ENCODE peak calls at places on chromosomes 6 and 20, in five cellular contexts. One of them, this sample, is unnamed. For H3K36me3, the result is how much of the 10 kb centered on the place peaks cover.

GRCh38 chr6:134211297-134211696 is 106.6 kb downstream of the SGK1 start:
- DNase-seq in ovary: no peak
- DNase-seq in uterus: no peak
- DNase-seq in transverse colon: no peak
- DNase-seq in sigmoid colon: no peak
- DNase-seq in this sample: no peak

GRCh38 chr6:41894366-41895299 is 542 bp downstream of the USP49 start:
- DNase-seq in transverse colon: peak
- DNase-seq in ovary: no peak
- DNase-seq in uterus: no peak
- DNase-seq in sigmoid colon: no peak
- DNase-seq in this sample: no peak

GRCh38 chr6:40721252-40721936 is 134.2 kb upstream of the LRFN2 start:
- DNase-seq in transverse colon: no peak
- DNase-seq in uterus: no peak
- DNase-seq in ovary: no peak
- DNase-seq in sigmoid colon: no peak
- DNase-seq in this sample: no peak

GRCh38 chr6:62998022-62998421 is 213.2 kb upstream of the FKBP1C start:
- DNase-seq in uterus: no peak
- DNase-seq in ovary: no peak
- DNase-seq in sigmoid colon: no peak
- DNase-seq in transverse colon: no peak
- DNase-seq in this sample: no peak

GRCh38 chr20:36214684-36215256 is 21.5 kb upstream of the AAR2 start:
- DNase-seq in uterus: no peak
- DNase-seq in ovary: no peak
- DNase-seq in sigmoid colon: no peak
- DNase-seq in transverse colon: no peak
- DNase-seq in this sample: no peak

GRCh38 chr6:28794175-28795002 is 129.4 kb downstream of the TRIM27 start:
- DNase-seq in sigmoid colon: no peak
- DNase-seq in uterus: no peak
- DNase-seq in ovary: no peak
- DNase-seq in transverse colon: no peak
- DNase-seq in this sample: no peak

GRCh38 chr20:17610566-17611289 is 40.9 kb downstream of the DSTN start:
- DNase-seq in transverse colon: peak
- DNase-seq in sigmoid colon: no peak
- DNase-seq in ovary: no peak
- DNase-seq in uterus: no peak
- DNase-seq in this sample: no peak

GRCh38 chr20:9476174-9476573 is 38.2 kb upstream of the LAMP5 start:
- DNase-seq in ovary: no peak
- DNase-seq in transverse colon: no peak
- DNase-seq in sigmoid colon: no peak
- DNase-seq in uterus: no peak
- DNase-seq in this sample: no peak

GRCh38 chr6:78831492-78831891 is 35.9 kb upstream of the IRAK1BP1 start:
- DNase-seq in transverse colon: no peak
- DNase-seq in ovary: no peak
- DNase-seq in uterus: no peak
- DNase-seq in sigmoid colon: no peak
- DNase-seq in this sample: no peak

GRCh38 chr6:156686429-156686939 is 90.7 kb upstream of the ARID1B start:
- DNase-seq in sigmoid colon: peak
- DNase-seq in ovary: no peak
- DNase-seq in transverse colon: peak
- DNase-seq in uterus: no peak
- DNase-seq in this sample: no peak

GRCh38 chr6:149642829-149643580 is 5.5 kb downstream of the KATNA1 start:
- DNase-seq in uterus: no peak
- DNase-seq in sigmoid colon: no peak
- DNase-seq in transverse colon: no peak
- DNase-seq in ovary: no peak
- DNase-seq in this sample: no peak

GRCh38 chr6:3229566-3230274 is 2.3 kb upstream of the TUBB2B start:
- DNase-seq in sigmoid colon: no peak
- DNase-seq in uterus: no peak
- DNase-seq in ovary: no peak
- DNase-seq in transverse colon: no peak
- DNase-seq in this sample: no peak

GRCh38 chr6:82783587-82784253 is 281.9 kb downstream of the UBE3D start:
- DNase-seq in ovary: no peak
- DNase-seq in sigmoid colon: no peak
- DNase-seq in uterus: no peak
- DNase-seq in transverse colon: no peak
- DNase-seq in this sample: no peak

GRCh38 chr20:45629496-45630100 is at the start of gene WFDC10A:
- DNase-seq in ovary: no peak
- DNase-seq in uterus: no peak
- DNase-seq in sigmoid colon: no peak
- DNase-seq in transverse colon: peak
- DNase-seq in this sample: peak

GRCh38 chr6:29720863-29721262 is 2.4 kb upstream of the HLA-F start:
- DNase-seq in sigmoid colon: no peak
- DNase-seq in transverse colon: no peak
- DNase-seq in ovary: no peak
- DNase-seq in uterus: no peak
- DNase-seq in this sample: no peak

GRCh38 chr6:91087864-91088263 is 501.0 kb upstream of the MAP3K7 start:
- DNase-seq in ovary: no peak
- DNase-seq in transverse colon: no peak
- DNase-seq in uterus: no peak
- DNase-seq in sigmoid colon: no peak
- DNase-seq in this sample: no peak

GRCh38 chr6:38943964-38944363 is 104.6 kb upstream of the GLP1R start:
- DNase-seq in sigmoid colon: no peak
- DNase-seq in uterus: no peak
- DNase-seq in ovary: no peak
- DNase-seq in transverse colon: no peak
- DNase-seq in this sample: no peak

GRCh38 chr6:139829557-139829956 is 455.1 kb upstream of the CITED2 start:
- DNase-seq in sigmoid colon: no peak
- DNase-seq in uterus: no peak
- DNase-seq in transverse colon: no peak
- DNase-seq in ovary: peak
- DNase-seq in this sample: no peak

GRCh38 chr6:149108398-149109100 is 209.0 kb upstream of the TAB2 start:
- DNase-seq in sigmoid colon: no peak
- DNase-seq in uterus: no peak
- DNase-seq in transverse colon: no peak
- DNase-seq in ovary: no peak
- DNase-seq in this sample: no peak

GRCh38 chr6:169162249-169162967 is 91.2 kb downstream of the THBS2 start:
- DNase-seq in uterus: no peak
- DNase-seq in transverse colon: no peak
- DNase-seq in sigmoid colon: no peak
- DNase-seq in ovary: peak
- DNase-seq in this sample: no peak

GRCh38 chr6:97215157-97215769 is 67.8 kb downstream of the MMS22L start:
- DNase-seq in uterus: no peak
- DNase-seq in transverse colon: peak
- DNase-seq in sigmoid colon: no peak
- DNase-seq in ovary: no peak
- DNase-seq in this sample: no peak

GRCh38 chr6:43285415-43285814 is 12.6 kb upstream of the SLC22A7 start:
- DNase-seq in uterus: no peak
- DNase-seq in transverse colon: no peak
- DNase-seq in sigmoid colon: no peak
- DNase-seq in ovary: no peak
- DNase-seq in this sample: peak

GRCh38 chr6:43287717-43288679 is 10.1 kb upstream of the SLC22A7 start:
- DNase-seq in sigmoid colon: no peak
- DNase-seq in ovary: peak
- DNase-seq in transverse colon: peak
- DNase-seq in uterus: no peak
- DNase-seq in this sample: no peak

GRCh38 chr6:43286456-43286994 is 11.5 kb upstream of the SLC22A7 start:
- DNase-seq in transverse colon: no peak
- DNase-seq in uterus: no peak
- DNase-seq in ovary: no peak
- DNase-seq in sigmoid colon: no peak
- DNase-seq in this sample: peak

GRCh38 chr6:43285832-43286231 is 12.2 kb upstream of the SLC22A7 start:
- DNase-seq in sigmoid colon: no peak
- DNase-seq in uterus: no peak
- DNase-seq in transverse colon: no peak
- DNase-seq in ovary: no peak
- DNase-seq in this sample: no peak

GRCh38 chr6:43286995-43287716 is 10.9 kb upstream of the SLC22A7 start:
- DNase-seq in transverse colon: no peak
- DNase-seq in ovary: no peak
- DNase-seq in uterus: no peak
- DNase-seq in sigmoid colon: no peak
- DNase-seq in this sample: peak
- H3K27ac ChIP-seq in transverse colon: peak
- H3K27ac ChIP-seq in ovary: no peak
- H3K27ac ChIP-seq in uterus: no peak
- H3K27ac ChIP-seq in sigmoid colon: no peak
- H3K27ac ChIP-seq in this sample: no peak

GRCh38 chr6:31203345-31203979 is 33.0 kb upstream of the POU5F1 start:
- DNase-seq in ovary: no peak
- DNase-seq in transverse colon: peak
- DNase-seq in uterus: no peak
- DNase-seq in sigmoid colon: no peak
- DNase-seq in this sample: no peak

GRCh38 chr6:31205638-31206037 is 35.2 kb upstream of the POU5F1 start:
- DNase-seq in transverse colon: no peak
- DNase-seq in ovary: no peak
- DNase-seq in sigmoid colon: no peak
- DNase-seq in uterus: no peak
- DNase-seq in this sample: no peak

GRCh38 chr6:31202259-31203166 is 32.0 kb upstream of the POU5F1 start:
- DNase-seq in ovary: no peak
- DNase-seq in transverse colon: no peak
- DNase-seq in sigmoid colon: no peak
- DNase-seq in uterus: no peak
- DNase-seq in this sample: no peak

GRCh38 chr6:31208506-31208905 is 38.0 kb upstream of the POU5F1 start:
- DNase-seq in uterus: no peak
- DNase-seq in ovary: no peak
- DNase-seq in sigmoid colon: no peak
- DNase-seq in transverse colon: no peak
- DNase-seq in this sample: no peak

DNA sequence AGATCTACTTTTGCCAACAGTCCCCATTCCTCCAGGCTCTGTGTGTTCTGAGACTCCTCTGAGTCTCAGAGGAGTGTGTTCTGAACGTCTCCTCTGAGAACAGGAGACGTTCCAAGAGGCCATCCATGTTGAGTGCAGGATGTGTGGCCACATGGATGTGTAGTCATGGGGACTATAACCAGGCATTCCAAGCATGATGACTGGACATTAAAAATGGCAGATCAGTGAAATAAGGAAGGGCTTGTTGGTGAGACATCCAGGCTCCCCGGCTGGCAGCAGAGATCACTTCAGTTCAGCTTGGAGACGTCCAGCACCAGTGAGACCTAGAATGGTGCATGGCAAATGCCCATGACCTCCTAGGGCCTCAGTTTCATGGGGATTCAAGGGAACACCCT is 34.3 kb upstream of the POU5F1 start:
- DNase-seq in uterus: no peak
- DNase-seq in ovary: no peak
- DNase-seq in sigmoid colon: no peak
- DNase-seq in transverse colon: no peak
- DNase-seq in this sample: no peak
- TF ChIP-seq POLR2A in uterus: no peak
- TF ChIP-seq POLR2A in ovary: no peak
- TF ChIP-seq POLR2A in sigmoid colon: no peak
- TF ChIP-seq POLR2A in transverse colon: no peak
- TF ChIP-seq POLR2A in this sample: no peak

GRCh38 chr20:38953630-38954340 is 8.4 kb upstream of the DHX35 start:
- DNase-seq in transverse colon: no peak
- DNase-seq in sigmoid colon: no peak
- DNase-seq in uterus: no peak
- DNase-seq in ovary: no peak
- DNase-seq in this sample: no peak

GRCh38 chr20:38950254-38950653 is 11.9 kb upstream of the DHX35 start:
- DNase-seq in ovary: no peak
- DNase-seq in uterus: no peak
- DNase-seq in transverse colon: no peak
- DNase-seq in sigmoid colon: no peak
- DNase-seq in this sample: no peak

GRCh38 chr20:38951611-38952010 is 10.5 kb upstream of the DHX35 start:
- DNase-seq in sigmoid colon: no peak
- DNase-seq in transverse colon: no peak
- DNase-seq in uterus: no peak
- DNase-seq in ovary: no peak
- DNase-seq in this sample: no peak

GRCh38 chr20:38947931-38948362 is 14.2 kb upstream of the DHX35 start:
- DNase-seq in ovary: no peak
- DNase-seq in sigmoid colon: no peak
- DNase-seq in transverse colon: no peak
- DNase-seq in uterus: no peak
- DNase-seq in this sample: no peak

DNA sequence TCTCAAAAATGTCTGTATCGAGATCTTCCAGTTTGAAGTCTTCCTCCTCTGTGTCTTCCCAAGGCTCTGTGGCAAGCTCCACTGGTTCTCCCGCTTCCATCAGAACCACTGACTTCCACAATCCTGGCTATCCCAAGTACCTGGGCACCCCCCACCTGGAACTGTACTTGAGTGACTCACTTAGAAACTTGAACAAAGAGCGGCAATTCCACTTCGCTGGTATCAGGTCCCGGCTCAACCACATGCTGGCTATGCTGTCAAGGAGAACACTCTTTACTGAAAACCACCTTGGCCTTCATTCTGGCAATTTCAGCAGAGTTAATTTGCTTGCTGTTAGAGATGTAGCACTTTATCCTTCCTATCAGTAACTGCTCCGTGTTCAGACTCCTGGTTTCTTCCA is 10.0 kb upstream of the DHX35 start:
- DNase-seq in ovary: no peak
- DNase-seq in sigmoid colon: no peak
- DNase-seq in transverse colon: no peak
- DNase-seq in uterus: no peak
- DNase-seq in this sample: no peak
- H3K36me3 ChIP-seq in ovary: under half
- H3K36me3 ChIP-seq in sigmoid colon: under half
- H3K36me3 ChIP-seq in transverse colon: under half
- H3K36me3 ChIP-seq in uterus: under half
- H3K36me3 ChIP-seq in this sample: under half

DNA sequence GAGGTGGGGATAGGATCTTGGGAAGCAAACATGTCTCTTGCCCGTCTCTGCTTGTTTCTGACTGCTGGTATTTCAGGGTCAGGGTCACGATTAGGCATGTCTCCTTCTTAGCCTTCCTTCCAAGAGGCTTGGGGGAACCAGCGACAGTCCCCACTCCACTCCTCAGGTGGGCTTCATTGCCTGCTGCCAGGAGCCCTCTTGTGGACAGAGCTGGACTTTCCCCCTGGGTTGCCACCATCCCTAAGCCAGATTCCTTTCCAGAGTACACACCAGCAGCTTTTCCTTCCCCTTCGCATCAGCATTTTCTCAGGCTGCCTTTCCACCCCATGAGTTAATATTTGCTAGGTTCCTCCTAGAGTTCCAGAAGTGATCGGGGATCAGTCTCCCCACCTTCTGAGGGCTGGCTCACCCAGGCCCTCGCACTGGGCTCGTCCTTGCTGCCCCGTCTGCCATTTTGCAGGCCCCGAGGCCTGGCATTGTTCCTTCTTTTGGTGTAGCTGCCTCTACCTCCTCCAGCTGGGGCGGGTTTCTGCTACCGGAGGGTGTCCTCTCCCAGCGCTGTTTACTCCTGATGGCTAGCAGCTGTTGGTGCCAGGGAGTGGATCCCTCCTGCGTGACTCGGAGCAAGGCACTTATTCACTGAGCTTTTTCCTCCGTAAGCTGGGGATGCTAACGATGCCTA is 8.8 kb upstream of the C20orf144 start:
- DNase-seq in transverse colon: peak
- DNase-seq in uterus: peak
- DNase-seq in ovary: peak
- DNase-seq in sigmoid colon: peak
- DNase-seq in this sample: no peak
- H3K27ac ChIP-seq in transverse colon: peak
- H3K27ac ChIP-seq in uterus: peak
- H3K27ac ChIP-seq in ovary: peak
- H3K27ac ChIP-seq in sigmoid colon: peak
- H3K27ac ChIP-seq in this sample: no peak

This sample was measured in heart left ventricle.